ENCODE peak calls at places on chromosome 3, in four cellular contexts. One of them, this sample, is unnamed.

GRCh38 chr3:140432176-140432753 is 245.6 kb upstream of the TRIM42 start:
- DNase-seq in K562: no peak
- DNase-seq in GM12878: no peak
- DNase-seq in HepG2: no peak
- DNase-seq in this sample: no peak

GRCh38 chr3:127069814-127070440 is 87.0 kb downstream of the PLXNA1 start:
- DNase-seq in K562: no peak
- DNase-seq in GM12878: no peak
- DNase-seq in HepG2: no peak
- DNase-seq in this sample: no peak

GRCh38 chr3:42747581-42747980 is 25.5 kb downstream of the CCDC13 start:
- DNase-seq in K562: no peak
- DNase-seq in GM12878: no peak
- DNase-seq in HepG2: no peak
- DNase-seq in this sample: no peak

GRCh38 chr3:9730747-9731205 is 759 bp upstream of the BRPF1 start:
- DNase-seq in K562: peak; percentile 41
- DNase-seq in GM12878: no peak
- DNase-seq in HepG2: no peak
- DNase-seq in this sample: no peak

GRCh38 chr3:120450261-120450913 is 405 bp downstream of the FSTL1 start:
- DNase-seq in K562: no peak
- DNase-seq in GM12878: no peak
- DNase-seq in HepG2: no peak
- DNase-seq in this sample: peak; percentile 41

GRCh38 chr3:124174910-124175874 is 183.3 kb upstream of the ROPN1 start:
- DNase-seq in K562: no peak
- DNase-seq in GM12878: no peak
- DNase-seq in HepG2: no peak
- DNase-seq in this sample: no peak

GRCh38 chr3:42733501-42734262 is 31.1 kb upstream of the HHATL start:
- DNase-seq in K562: no peak
- DNase-seq in GM12878: no peak
- DNase-seq in HepG2: no peak
- DNase-seq in this sample: no peak

GRCh38 chr3:178703268-178703975 is 167.2 kb downstream of the KCNMB2 start:
- DNase-seq in K562: no peak
- DNase-seq in GM12878: no peak
- DNase-seq in HepG2: no peak
- DNase-seq in this sample: no peak

GRCh38 chr3:66816110-66816761 is 181.9 kb upstream of the KBTBD8 start:
- DNase-seq in K562: peak; percentile 16
- DNase-seq in GM12878: no peak
- DNase-seq in HepG2: peak; percentile 36
- DNase-seq in this sample: peak; percentile 47

GRCh38 chr3:145857956-145858355 is 303.0 kb downstream of the PLOD2 start:
- DNase-seq in K562: no peak
- DNase-seq in GM12878: peak; percentile 4
- DNase-seq in HepG2: peak; percentile 24
- DNase-seq in this sample: peak; percentile 7

GRCh38 chr3:197522881-197523342 is 32.9 kb downstream of the BDH1 start:
- DNase-seq in K562: no peak
- DNase-seq in GM12878: no peak
- DNase-seq in HepG2: no peak
- DNase-seq in this sample: no peak

GRCh38 chr3:135514064-135514455 is 451.5 kb upstream of the PPP2R3A start:
- DNase-seq in K562: peak; percentile 10
- DNase-seq in GM12878: no peak
- DNase-seq in HepG2: no peak
- DNase-seq in this sample: no peak

GRCh38 chr3:131361464-131362421 is 19.8 kb upstream of the NUDT16 start:
- DNase-seq in K562: peak; percentile 91
- DNase-seq in GM12878: peak; percentile 37
- DNase-seq in HepG2: no peak
- DNase-seq in this sample: peak; percentile 36

GRCh38 chr3:122996038-122996580 is 31.5 kb downstream of the SEMA5B start:
- DNase-seq in K562: no peak
- DNase-seq in GM12878: no peak
- DNase-seq in HepG2: no peak
- DNase-seq in this sample: no peak

GRCh38 chr3:128313181-128313725 is 153.4 kb downstream of the DNAJB8 start:
- DNase-seq in K562: no peak
- DNase-seq in GM12878: no peak
- DNase-seq in HepG2: no peak
- DNase-seq in this sample: no peak

GRCh38 chr3:89522168-89522567 is 414.7 kb downstream of the EPHA3 start:
- DNase-seq in K562: no peak
- DNase-seq in GM12878: no peak
- DNase-seq in HepG2: no peak
- DNase-seq in this sample: no peak

GRCh38 chr3:127426444-127427168 is 138.8 kb upstream of the PRR20G start:
- DNase-seq in K562: no peak
- DNase-seq in GM12878: no peak
- DNase-seq in HepG2: no peak
- DNase-seq in this sample: no peak

GRCh38 chr3:14274999-14275961 is 96.7 kb downstream of the LSM3 start:
- DNase-seq in K562: peak; percentile 64
- DNase-seq in GM12878: no peak
- DNase-seq in HepG2: peak; percentile 32
- DNase-seq in this sample: no peak

GRCh38 chr3:82790307-82791097 is 1029.1 kb upstream of the GBE1 start:
- DNase-seq in K562: no peak
- DNase-seq in GM12878: no peak
- DNase-seq in HepG2: no peak
- DNase-seq in this sample: no peak

GRCh38 chr3:195059006-195059350 is 212.0 kb downstream of the XXYLT1 start:
- DNase-seq in K562: no peak
- DNase-seq in GM12878: no peak
- DNase-seq in HepG2: no peak
- DNase-seq in this sample: no peak

GRCh38 chr3:120059081-120059864 is 35.0 kb downstream of the GSK3B start:
- DNase-seq in K562: no peak
- DNase-seq in GM12878: no peak
- DNase-seq in HepG2: no peak
- DNase-seq in this sample: no peak

GRCh38 chr3:126284258-126284904 is 72.8 kb downstream of the KLF15 start:
- DNase-seq in K562: no peak
- DNase-seq in GM12878: no peak
- DNase-seq in HepG2: no peak
- DNase-seq in this sample: no peak

GRCh38 chr3:49013738-49014660 is 4.4 kb downstream of the DALRD3 start:
- DNase-seq in K562: peak; percentile 47
- DNase-seq in GM12878: no peak
- DNase-seq in HepG2: peak; percentile 59
- DNase-seq in this sample: peak; percentile 43

GRCh38 chr3:44568561-44568960 is 13.6 kb downstream of the ZKSCAN7 start:
- DNase-seq in K562: no peak
- DNase-seq in GM12878: no peak
- DNase-seq in HepG2: no peak
- DNase-seq in this sample: no peak

GRCh38 chr3:139460096-139460495 is 16.2 kb downstream of the RBP2 start:
- DNase-seq in K562: no peak
- DNase-seq in GM12878: no peak
- DNase-seq in HepG2: no peak
- DNase-seq in this sample: no peak

GRCh38 chr3:8278448-8278847 is 223.2 kb upstream of the LMCD1 start:
- DNase-seq in K562: no peak
- DNase-seq in GM12878: no peak
- DNase-seq in HepG2: no peak
- DNase-seq in this sample: peak; percentile 34

GRCh38 chr3:45605569-45605968 is 11.0 kb downstream of the LIMD1 start:
- DNase-seq in K562: no peak
- DNase-seq in GM12878: no peak
- DNase-seq in HepG2: no peak
- DNase-seq in this sample: no peak

GRCh38 chr3:129855454-129856419 is 37.8 kb downstream of the TMCC1 start:
- DNase-seq in K562: no peak
- DNase-seq in GM12878: no peak
- DNase-seq in HepG2: no peak
- DNase-seq in this sample: peak; percentile 62

GRCh38 chr3:192928720-192929119 is 11.1 kb upstream of the MB21D2 start:
- DNase-seq in K562: no peak
- DNase-seq in GM12878: no peak
- DNase-seq in HepG2: no peak
- DNase-seq in this sample: no peak

GRCh38 chr3:167729591-167729990 is 5.1 kb downstream of the PDCD10 start:
- DNase-seq in K562: no peak
- DNase-seq in GM12878: no peak
- DNase-seq in HepG2: no peak
- DNase-seq in this sample: no peak

GRCh38 chr3:167731393-167731792 is 3.3 kb downstream of the PDCD10 start:
- DNase-seq in K562: no peak
- DNase-seq in GM12878: no peak
- DNase-seq in HepG2: no peak
- DNase-seq in this sample: no peak

GRCh38 chr3:167728631-167729335 is 5.9 kb downstream of the PDCD10 start:
- DNase-seq in K562: peak; percentile 36
- DNase-seq in GM12878: no peak
- DNase-seq in HepG2: no peak
- DNase-seq in this sample: peak; percentile 2

GRCh38 chr3:167723872-167724271 is 10.8 kb downstream of the PDCD10 start:
- DNase-seq in K562: peak; percentile 67
- DNase-seq in GM12878: no peak
- DNase-seq in HepG2: no peak
- DNase-seq in this sample: no peak

GRCh38 chr3:167728176-167728575 is 6.5 kb downstream of the PDCD10 start:
- DNase-seq in K562: peak; percentile 27
- DNase-seq in GM12878: no peak
- DNase-seq in HepG2: no peak
- DNase-seq in this sample: peak; percentile 12
- TF ChIP-seq KDM1A in K562: no peak
- TF ChIP-seq KDM1A in GM12878: no peak
- TF ChIP-seq KDM1A in HepG2: no peak
- TF ChIP-seq KDM1A in this sample: no peak

GRCh38 chr3:177615015-177615414 is 417.7 kb upstream of the TBL1XR1 start:
- DNase-seq in K562: peak; percentile 76
- DNase-seq in GM12878: no peak
- DNase-seq in HepG2: peak; percentile 82
- DNase-seq in this sample: no peak
- TF ChIP-seq SMC3 in K562: no peak
- TF ChIP-seq SMC3 in GM12878: no peak
- TF ChIP-seq SMC3 in HepG2: no peak
- TF ChIP-seq SMC3 in this sample: peak; percentile 25

DNA sequence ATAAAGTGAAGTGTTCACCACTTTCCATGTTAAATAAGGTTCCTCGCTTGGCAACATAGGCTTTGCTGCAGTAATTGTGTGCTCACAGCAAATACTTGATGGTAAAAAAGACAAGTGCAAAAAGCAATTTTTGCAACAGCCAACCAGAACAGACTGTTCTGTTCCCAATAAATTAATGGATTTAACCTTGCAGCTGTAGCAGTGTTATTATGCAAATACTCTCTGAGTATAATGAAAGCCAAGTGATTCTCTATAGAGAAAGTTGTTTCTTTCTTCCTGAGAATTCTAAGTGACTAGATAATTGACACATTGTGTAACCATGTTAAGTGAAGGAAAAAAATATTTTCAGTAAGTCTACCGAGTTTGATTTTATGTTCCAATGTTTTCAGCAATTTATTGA is 183.7 kb upstream of the NAALADL2 start:
- DNase-seq in K562: no peak
- DNase-seq in GM12878: no peak
- DNase-seq in HepG2: no peak
- DNase-seq in this sample: no peak
- TF ChIP-seq MYC in K562: no peak
- TF ChIP-seq MYC in GM12878: no peak
- TF ChIP-seq MYC in HepG2: no peak
- TF ChIP-seq MYC in this sample: no peak

DNA sequence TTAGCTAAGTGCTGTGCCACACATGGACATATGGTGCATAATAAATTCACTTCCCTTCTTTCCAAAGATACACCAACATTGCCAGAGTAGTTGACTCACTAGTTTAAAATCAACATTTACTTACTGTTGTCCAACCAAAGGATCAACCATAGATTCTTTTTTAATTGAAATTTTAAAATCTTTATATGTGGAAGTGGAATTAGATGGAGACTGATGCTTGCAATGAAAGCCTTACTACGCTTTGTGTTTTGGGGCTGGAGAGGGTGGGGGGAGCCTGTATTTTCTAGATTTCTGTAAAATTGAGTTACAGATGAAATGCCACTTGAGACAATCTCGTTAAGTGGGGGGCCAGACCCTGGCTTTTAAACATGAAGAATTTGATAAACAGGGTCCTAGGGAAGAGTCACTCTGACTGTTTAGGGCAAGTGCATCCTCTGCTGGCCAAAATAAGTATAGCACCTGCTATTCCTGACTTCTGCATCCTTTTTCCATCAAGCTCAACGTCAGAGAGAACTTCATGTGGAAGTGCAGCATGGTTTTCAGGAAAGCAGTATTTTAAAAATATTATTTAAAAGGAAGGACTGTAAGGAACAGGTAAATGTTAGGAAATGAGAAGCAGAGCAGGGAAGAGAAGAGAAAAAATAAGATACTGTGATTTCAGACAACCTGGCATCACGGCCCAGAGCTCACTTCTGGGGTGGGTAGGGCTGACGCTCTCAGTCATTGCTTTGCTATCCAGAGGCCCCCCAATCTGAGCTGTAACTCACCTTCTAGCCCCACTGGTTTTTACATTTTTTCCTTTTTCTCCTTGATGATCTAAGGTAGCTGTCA is 76.7 kb downstream of the BOC start:
- DNase-seq in K562: peak; percentile 47
- DNase-seq in GM12878: no peak
- DNase-seq in HepG2: peak; percentile 43
- DNase-seq in this sample: peak; percentile 74
- TF ChIP-seq KDM1A in K562: no peak
- TF ChIP-seq KDM1A in GM12878: no peak
- TF ChIP-seq KDM1A in HepG2: no peak
- TF ChIP-seq KDM1A in this sample: no peak

GRCh38 chr3:52143616-52144015 is 10.6 kb downstream of the POC1A start:
- DNase-seq in K562: no peak
- DNase-seq in GM12878: no peak
- DNase-seq in HepG2: no peak
- DNase-seq in this sample: no peak
- TF ChIP-seq SMC3 in K562: no peak
- TF ChIP-seq SMC3 in GM12878: no peak
- TF ChIP-seq SMC3 in HepG2: no peak
- TF ChIP-seq SMC3 in this sample: no peak

DNA sequence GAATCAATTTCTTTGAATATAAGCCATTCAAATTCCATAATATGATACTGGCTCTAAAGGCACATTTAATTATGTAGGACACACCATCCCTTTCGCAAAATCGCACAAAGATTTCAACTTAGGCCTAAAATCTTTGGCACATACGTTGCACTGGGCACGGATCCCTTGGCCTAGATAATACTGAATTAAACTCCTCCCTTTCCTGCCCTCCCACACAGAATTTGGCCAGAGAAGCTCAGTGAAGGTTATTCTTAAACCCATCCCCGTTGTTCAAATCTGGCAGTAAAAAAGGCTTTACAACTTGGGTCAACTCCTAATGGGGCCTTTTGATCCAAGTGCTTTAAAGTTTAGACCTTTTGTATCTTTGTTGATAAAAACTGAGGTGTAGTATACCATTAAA is 247.2 kb downstream of the PTPRG start:
- DNase-seq in K562: no peak
- DNase-seq in GM12878: no peak
- DNase-seq in HepG2: no peak
- DNase-seq in this sample: no peak
- TF ChIP-seq MYC in K562: no peak
- TF ChIP-seq MYC in GM12878: no peak
- TF ChIP-seq MYC in HepG2: no peak
- TF ChIP-seq MYC in this sample: no peak

GRCh38 chr3:188164248-188164687 is 10.3 kb downstream of the LPP start:
- DNase-seq in K562: no peak
- DNase-seq in GM12878: no peak
- DNase-seq in HepG2: peak; percentile 40
- DNase-seq in this sample: peak; percentile 81
- TF ChIP-seq KDM1A in K562: no peak
- TF ChIP-seq KDM1A in GM12878: no peak
- TF ChIP-seq KDM1A in HepG2: no peak
- TF ChIP-seq KDM1A in this sample: no peak